ENCODE peak calls at places on chromosomes 2 and 18, in ten cellular contexts. One of them, this sample, is unnamed. For H3K36me3, the result is how much of the 10 kb centered on the place peaks cover.

GRCh38 chr2:209334188-209335017 is 89.4 kb upstream of the MAP2 start:
- DNase-seq in stomach: peak
- DNase-seq in neural progenitor cell: peak
- DNase-seq in left ventricle myocardium inferior: peak
- DNase-seq in CD8-positive, alpha-beta T cell: no peak
- DNase-seq in ovary: peak
- DNase-seq in brain microvascular endothelial cell: peak
- DNase-seq in H7: peak
- DNase-seq in aorta: peak
- DNase-seq in WERI-Rb-1: peak
- DNase-seq in this sample: no peak

GRCh38 chr18:36672437-36673344 is 156.1 kb downstream of the TPGS2 start:
- DNase-seq in CD8-positive, alpha-beta T cell: no peak
- DNase-seq in neural progenitor cell: no peak
- DNase-seq in WERI-Rb-1: no peak
- DNase-seq in ovary: no peak
- DNase-seq in aorta: no peak
- DNase-seq in left ventricle myocardium inferior: no peak
- DNase-seq in brain microvascular endothelial cell: peak
- DNase-seq in stomach: no peak
- DNase-seq in H7: no peak
- DNase-seq in this sample: no peak

GRCh38 chr18:62939433-62939832 is 224.1 kb downstream of the PHLPP1 start:
- DNase-seq in neural progenitor cell: no peak
- DNase-seq in stomach: no peak
- DNase-seq in aorta: no peak
- DNase-seq in CD8-positive, alpha-beta T cell: no peak
- DNase-seq in brain microvascular endothelial cell: no peak
- DNase-seq in ovary: no peak
- DNase-seq in H7: no peak
- DNase-seq in WERI-Rb-1: no peak
- DNase-seq in left ventricle myocardium inferior: no peak
- DNase-seq in this sample: no peak

GRCh38 chr2:126914811-126915500 is 16.3 kb downstream of the TEX51 start:
- DNase-seq in neural progenitor cell: no peak
- DNase-seq in stomach: no peak
- DNase-seq in H7: no peak
- DNase-seq in brain microvascular endothelial cell: no peak
- DNase-seq in ovary: no peak
- DNase-seq in CD8-positive, alpha-beta T cell: no peak
- DNase-seq in aorta: no peak
- DNase-seq in left ventricle myocardium inferior: no peak
- DNase-seq in WERI-Rb-1: no peak
- DNase-seq in this sample: no peak

GRCh38 chr2:23418056-23418455 is 33.1 kb downstream of the KLHL29 start:
- DNase-seq in ovary: no peak
- DNase-seq in neural progenitor cell: no peak
- DNase-seq in stomach: peak
- DNase-seq in brain microvascular endothelial cell: no peak
- DNase-seq in aorta: no peak
- DNase-seq in H7: no peak
- DNase-seq in CD8-positive, alpha-beta T cell: no peak
- DNase-seq in left ventricle myocardium inferior: no peak
- DNase-seq in WERI-Rb-1: no peak
- DNase-seq in this sample: no peak

GRCh38 chr2:20624156-20624883 is 26.6 kb downstream of the HS1BP3 start:
- DNase-seq in ovary: no peak
- DNase-seq in stomach: no peak
- DNase-seq in CD8-positive, alpha-beta T cell: no peak
- DNase-seq in WERI-Rb-1: no peak
- DNase-seq in aorta: peak
- DNase-seq in H7: no peak
- DNase-seq in brain microvascular endothelial cell: no peak
- DNase-seq in left ventricle myocardium inferior: peak
- DNase-seq in neural progenitor cell: no peak
- DNase-seq in this sample: no peak

GRCh38 chr2:171319164-171319810 is 114.5 kb downstream of the METTL8 start:
- DNase-seq in CD8-positive, alpha-beta T cell: peak
- DNase-seq in WERI-Rb-1: no peak
- DNase-seq in aorta: no peak
- DNase-seq in ovary: no peak
- DNase-seq in brain microvascular endothelial cell: peak
- DNase-seq in stomach: no peak
- DNase-seq in left ventricle myocardium inferior: no peak
- DNase-seq in neural progenitor cell: peak
- DNase-seq in H7: no peak
- DNase-seq in this sample: no peak

GRCh38 chr2:133705287-133705686 is 137.0 kb upstream of the NCKAP5 start:
- DNase-seq in CD8-positive, alpha-beta T cell: no peak
- DNase-seq in WERI-Rb-1: no peak
- DNase-seq in ovary: no peak
- DNase-seq in left ventricle myocardium inferior: no peak
- DNase-seq in brain microvascular endothelial cell: no peak
- DNase-seq in neural progenitor cell: no peak
- DNase-seq in stomach: no peak
- DNase-seq in aorta: no peak
- DNase-seq in H7: no peak
- DNase-seq in this sample: no peak

GRCh38 chr2:160963957-160964356 is 196.3 kb upstream of the TANK start:
- DNase-seq in ovary: no peak
- DNase-seq in aorta: no peak
- DNase-seq in WERI-Rb-1: no peak
- DNase-seq in stomach: no peak
- DNase-seq in left ventricle myocardium inferior: no peak
- DNase-seq in neural progenitor cell: no peak
- DNase-seq in CD8-positive, alpha-beta T cell: no peak
- DNase-seq in H7: no peak
- DNase-seq in brain microvascular endothelial cell: no peak
- DNase-seq in this sample: no peak

GRCh38 chr2:72888438-72889202 is 1.4 kb downstream of the SPR start:
- DNase-seq in CD8-positive, alpha-beta T cell: no peak
- DNase-seq in H7: no peak
- DNase-seq in aorta: no peak
- DNase-seq in neural progenitor cell: no peak
- DNase-seq in WERI-Rb-1: no peak
- DNase-seq in brain microvascular endothelial cell: no peak
- DNase-seq in ovary: no peak
- DNase-seq in left ventricle myocardium inferior: no peak
- DNase-seq in stomach: no peak
- DNase-seq in this sample: no peak
- H3K4me3 ChIP-seq in CD8-positive, alpha-beta T cell: no peak
- H3K4me3 ChIP-seq in H7: no peak
- H3K4me3 ChIP-seq in aorta: no peak
- H3K4me3 ChIP-seq in neural progenitor cell: no peak
- H3K4me3 ChIP-seq in WERI-Rb-1: no peak
- H3K4me3 ChIP-seq in brain microvascular endothelial cell: no peak
- H3K4me3 ChIP-seq in ovary: peak
- H3K4me3 ChIP-seq in left ventricle myocardium inferior: peak
- H3K4me3 ChIP-seq in stomach: peak
- H3K4me3 ChIP-seq in this sample: no peak

GRCh38 chr2:53881360-53881759 is 21.6 kb upstream of the GPR75 start:
- DNase-seq in aorta: no peak
- DNase-seq in ovary: no peak
- DNase-seq in WERI-Rb-1: no peak
- DNase-seq in stomach: no peak
- DNase-seq in brain microvascular endothelial cell: no peak
- DNase-seq in CD8-positive, alpha-beta T cell: no peak
- DNase-seq in left ventricle myocardium inferior: no peak
- DNase-seq in H7: no peak
- DNase-seq in neural progenitor cell: no peak
- DNase-seq in this sample: no peak

GRCh38 chr2:53877112-53877511 is 17.3 kb upstream of the GPR75 start:
- DNase-seq in neural progenitor cell: no peak
- DNase-seq in CD8-positive, alpha-beta T cell: no peak
- DNase-seq in H7: no peak
- DNase-seq in WERI-Rb-1: no peak
- DNase-seq in aorta: no peak
- DNase-seq in left ventricle myocardium inferior: no peak
- DNase-seq in ovary: no peak
- DNase-seq in stomach: no peak
- DNase-seq in brain microvascular endothelial cell: no peak
- DNase-seq in this sample: no peak

GRCh38 chr2:53884883-53885282 is 25.1 kb upstream of the GPR75 start:
- DNase-seq in stomach: no peak
- DNase-seq in CD8-positive, alpha-beta T cell: no peak
- DNase-seq in H7: no peak
- DNase-seq in neural progenitor cell: no peak
- DNase-seq in ovary: no peak
- DNase-seq in left ventricle myocardium inferior: no peak
- DNase-seq in WERI-Rb-1: no peak
- DNase-seq in aorta: no peak
- DNase-seq in brain microvascular endothelial cell: no peak
- DNase-seq in this sample: no peak

GRCh38 chr2:53877556-53877955 is 17.8 kb upstream of the GPR75 start:
- DNase-seq in ovary: no peak
- DNase-seq in left ventricle myocardium inferior: no peak
- DNase-seq in aorta: no peak
- DNase-seq in neural progenitor cell: no peak
- DNase-seq in CD8-positive, alpha-beta T cell: no peak
- DNase-seq in brain microvascular endothelial cell: no peak
- DNase-seq in stomach: no peak
- DNase-seq in WERI-Rb-1: no peak
- DNase-seq in H7: no peak
- DNase-seq in this sample: no peak

GRCh38 chr2:53880756-53881155 is 21.0 kb upstream of the GPR75 start:
- DNase-seq in WERI-Rb-1: no peak
- DNase-seq in left ventricle myocardium inferior: no peak
- DNase-seq in CD8-positive, alpha-beta T cell: no peak
- DNase-seq in H7: no peak
- DNase-seq in brain microvascular endothelial cell: no peak
- DNase-seq in stomach: no peak
- DNase-seq in ovary: no peak
- DNase-seq in neural progenitor cell: no peak
- DNase-seq in aorta: no peak
- DNase-seq in this sample: no peak
- H3K36me3 ChIP-seq in WERI-Rb-1: under half
- H3K36me3 ChIP-seq in left ventricle myocardium inferior: half or more
- H3K36me3 ChIP-seq in CD8-positive, alpha-beta T cell: under half
- H3K36me3 ChIP-seq in H7: under half
- H3K36me3 ChIP-seq in brain microvascular endothelial cell: under half
- H3K36me3 ChIP-seq in stomach: under half
- H3K36me3 ChIP-seq in ovary: under half
- H3K36me3 ChIP-seq in neural progenitor cell: under half
- H3K36me3 ChIP-seq in aorta: under half
- H3K36me3 ChIP-seq in this sample: under half

GRCh38 chr2:174635015-174635593 is 37.5 kb upstream of the WIPF1 start:
- DNase-seq in neural progenitor cell: no peak
- DNase-seq in WERI-Rb-1: no peak
- DNase-seq in stomach: no peak
- DNase-seq in aorta: no peak
- DNase-seq in ovary: no peak
- DNase-seq in brain microvascular endothelial cell: no peak
- DNase-seq in left ventricle myocardium inferior: no peak
- DNase-seq in H7: no peak
- DNase-seq in CD8-positive, alpha-beta T cell: no peak
- DNase-seq in this sample: no peak
- H3K4me3 ChIP-seq in neural progenitor cell: no peak
- H3K4me3 ChIP-seq in WERI-Rb-1: no peak
- H3K4me3 ChIP-seq in stomach: peak
- H3K4me3 ChIP-seq in aorta: no peak
- H3K4me3 ChIP-seq in ovary: no peak
- H3K4me3 ChIP-seq in brain microvascular endothelial cell: no peak
- H3K4me3 ChIP-seq in left ventricle myocardium inferior: peak
- H3K4me3 ChIP-seq in H7: no peak
- H3K4me3 ChIP-seq in CD8-positive, alpha-beta T cell: peak
- H3K4me3 ChIP-seq in this sample: no peak

DNA sequence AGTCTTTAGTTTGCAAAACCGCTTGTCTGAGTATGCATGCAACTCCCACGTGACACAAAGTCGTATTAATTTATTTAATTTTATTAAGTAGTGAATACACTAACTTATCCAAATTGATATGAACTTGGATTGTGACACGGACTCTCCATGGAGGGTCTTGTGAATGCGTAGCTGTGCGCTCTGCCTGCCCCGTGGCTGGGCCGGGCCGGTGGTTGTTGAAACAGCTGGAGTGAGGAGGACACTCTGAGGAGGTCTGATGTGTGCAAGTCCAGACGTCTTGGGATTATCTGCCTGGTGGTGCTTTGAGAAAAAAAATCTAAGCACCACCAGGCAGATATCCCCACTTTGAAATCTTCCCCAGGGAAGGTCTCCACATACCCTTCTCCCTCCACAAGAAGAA is 41.0 kb upstream of the RBM44 start:
- DNase-seq in H7: no peak
- DNase-seq in ovary: no peak
- DNase-seq in brain microvascular endothelial cell: no peak
- DNase-seq in WERI-Rb-1: no peak
- DNase-seq in stomach: no peak
- DNase-seq in neural progenitor cell: no peak
- DNase-seq in left ventricle myocardium inferior: no peak
- DNase-seq in CD8-positive, alpha-beta T cell: no peak
- DNase-seq in aorta: no peak
- DNase-seq in this sample: no peak
- H3K36me3 ChIP-seq in H7: under half
- H3K36me3 ChIP-seq in ovary: under half
- H3K36me3 ChIP-seq in brain microvascular endothelial cell: half or more
- H3K36me3 ChIP-seq in WERI-Rb-1: under half
- H3K36me3 ChIP-seq in stomach: half or more
- H3K36me3 ChIP-seq in neural progenitor cell: under half
- H3K36me3 ChIP-seq in left ventricle myocardium inferior: half or more
- H3K36me3 ChIP-seq in CD8-positive, alpha-beta T cell: half or more
- H3K36me3 ChIP-seq in aorta: under half
- H3K36me3 ChIP-seq in this sample: under half

DNA sequence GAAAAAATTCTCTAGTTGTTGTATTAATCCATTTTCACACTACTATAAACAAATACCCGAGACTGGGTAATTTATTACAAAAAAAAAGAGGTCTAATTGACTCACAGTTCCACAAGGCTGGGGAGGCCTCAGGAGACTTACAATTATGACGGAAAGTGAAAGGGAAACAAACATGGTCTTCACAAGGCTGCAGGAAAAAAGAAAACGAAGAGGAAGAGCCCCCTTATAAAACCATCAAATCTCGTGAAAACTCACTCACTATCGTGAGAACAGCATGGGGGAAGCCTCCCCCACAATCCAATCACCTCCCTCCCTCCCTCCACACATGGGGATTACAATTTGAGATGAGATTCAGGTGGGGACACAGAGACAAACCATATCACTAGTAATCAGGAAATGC is 61.7 kb upstream of the SPTBN1 start:
- DNase-seq in left ventricle myocardium inferior: no peak
- DNase-seq in H7: no peak
- DNase-seq in WERI-Rb-1: no peak
- DNase-seq in neural progenitor cell: no peak
- DNase-seq in aorta: no peak
- DNase-seq in CD8-positive, alpha-beta T cell: no peak
- DNase-seq in brain microvascular endothelial cell: no peak
- DNase-seq in ovary: no peak
- DNase-seq in stomach: no peak
- DNase-seq in this sample: no peak
- H3K4me3 ChIP-seq in left ventricle myocardium inferior: peak
- H3K4me3 ChIP-seq in H7: no peak
- H3K4me3 ChIP-seq in WERI-Rb-1: no peak
- H3K4me3 ChIP-seq in neural progenitor cell: no peak
- H3K4me3 ChIP-seq in aorta: no peak
- H3K4me3 ChIP-seq in CD8-positive, alpha-beta T cell: no peak
- H3K4me3 ChIP-seq in brain microvascular endothelial cell: no peak
- H3K4me3 ChIP-seq in ovary: no peak
- H3K4me3 ChIP-seq in stomach: no peak
- H3K4me3 ChIP-seq in this sample: no peak

GRCh38 chr2:235052514-235053354 is 100.9 kb downstream of the SH3BP4 start:
- DNase-seq in aorta: no peak
- DNase-seq in left ventricle myocardium inferior: no peak
- DNase-seq in ovary: no peak
- DNase-seq in brain microvascular endothelial cell: no peak
- DNase-seq in H7: no peak
- DNase-seq in neural progenitor cell: no peak
- DNase-seq in stomach: peak
- DNase-seq in CD8-positive, alpha-beta T cell: no peak
- DNase-seq in WERI-Rb-1: no peak
- DNase-seq in this sample: no peak
- H3K36me3 ChIP-seq in aorta: under half
- H3K36me3 ChIP-seq in left ventricle myocardium inferior: under half
- H3K36me3 ChIP-seq in ovary: under half
- H3K36me3 ChIP-seq in brain microvascular endothelial cell: under half
- H3K36me3 ChIP-seq in H7: under half
- H3K36me3 ChIP-seq in neural progenitor cell: under half
- H3K36me3 ChIP-seq in stomach: under half
- H3K36me3 ChIP-seq in CD8-positive, alpha-beta T cell: under half
- H3K36me3 ChIP-seq in WERI-Rb-1: half or more
- H3K36me3 ChIP-seq in this sample: under half

This sample was measured in kidney epithelial cell.